ENCODE peak calls at places on chromosomes 11 and 22, in six cellular contexts. One of them, this sample, is unnamed.
A peak's percentile ranks its signal among the peaks of the same experiment; 100 is the strongest.

GRCh38 chr22:40476341-40476740 is 105.9 kb downstream of the SGSM3 start:
- DNase-seq in fibroblast of lung: no peak
- DNase-seq in neural progenitor cell: no peak
- DNase-seq in GM10248: no peak
- DNase-seq in BJ: no peak
- DNase-seq in lung: no peak
- DNase-seq in this sample: no peak

GRCh38 chr11:1194977-1195689 is 27.7 kb upstream of the MUC5B start:
- DNase-seq in fibroblast of lung: no peak
- DNase-seq in neural progenitor cell: no peak
- DNase-seq in GM10248: no peak
- DNase-seq in BJ: no peak
- DNase-seq in lung: no peak
- DNase-seq in this sample: no peak

GRCh38 chr11:73218106-73218829 is at the start of gene P2RY2:
- DNase-seq in fibroblast of lung: peak; percentile 38
- DNase-seq in neural progenitor cell: peak; percentile 88
- DNase-seq in GM10248: peak; percentile 58
- DNase-seq in BJ: no peak
- DNase-seq in lung: peak; percentile 88
- DNase-seq in this sample: peak; percentile 59

GRCh38 chr22:48585916-48586798 is 1241.5 kb downstream of the BRD1 start:
- DNase-seq in fibroblast of lung: no peak
- DNase-seq in neural progenitor cell: peak; percentile 25
- DNase-seq in GM10248: no peak
- DNase-seq in BJ: no peak
- DNase-seq in lung: no peak
- DNase-seq in this sample: no peak

GRCh38 chr11:86101493-86101892 is 32.6 kb upstream of the PICALM start:
- DNase-seq in fibroblast of lung: peak; percentile 82
- DNase-seq in neural progenitor cell: no peak
- DNase-seq in GM10248: no peak
- DNase-seq in BJ: no peak
- DNase-seq in lung: no peak
- DNase-seq in this sample: no peak

GRCh38 chr11:45238724-45239123 is 47.4 kb downstream of the SYT13 start:
- DNase-seq in fibroblast of lung: peak; percentile 93
- DNase-seq in neural progenitor cell: no peak
- DNase-seq in GM10248: no peak
- DNase-seq in BJ: no peak
- DNase-seq in lung: no peak
- DNase-seq in this sample: no peak

GRCh38 chr22:27771637-27772369 is 29.8 kb downstream of the MN1 start:
- DNase-seq in fibroblast of lung: no peak
- DNase-seq in neural progenitor cell: no peak
- DNase-seq in GM10248: no peak
- DNase-seq in BJ: no peak
- DNase-seq in lung: no peak
- DNase-seq in this sample: no peak

GRCh38 chr22:43110927-43111623 is 525 bp downstream of the BIK start:
- DNase-seq in fibroblast of lung: no peak
- DNase-seq in neural progenitor cell: peak; percentile 58
- DNase-seq in GM10248: peak; percentile 56
- DNase-seq in BJ: no peak
- DNase-seq in lung: peak; percentile 41
- DNase-seq in this sample: no peak

GRCh38 chr11:104995001-104995408 is 26.6 kb upstream of the CASP4 start:
- DNase-seq in fibroblast of lung: no peak
- DNase-seq in neural progenitor cell: no peak
- DNase-seq in GM10248: no peak
- DNase-seq in BJ: no peak
- DNase-seq in lung: no peak
- DNase-seq in this sample: no peak

GRCh38 chr11:2325123-2325522 is 23.3 kb downstream of the TSPAN32 start:
- DNase-seq in fibroblast of lung: no peak
- DNase-seq in neural progenitor cell: no peak
- DNase-seq in GM10248: no peak
- DNase-seq in BJ: no peak
- DNase-seq in lung: no peak
- DNase-seq in this sample: no peak

GRCh38 chr11:83192846-83193245 is 666 bp upstream of the ANKRD42 start:
- DNase-seq in fibroblast of lung: no peak
- DNase-seq in neural progenitor cell: no peak
- DNase-seq in GM10248: no peak
- DNase-seq in BJ: no peak
- DNase-seq in lung: no peak
- DNase-seq in this sample: no peak

GRCh38 chr11:83193315-83194283 is at the start of gene ANKRD42:
- DNase-seq in fibroblast of lung: peak; percentile 95
- DNase-seq in neural progenitor cell: peak; percentile 97
- DNase-seq in GM10248: peak; percentile 92
- DNase-seq in BJ: peak; percentile 63
- DNase-seq in lung: peak; percentile 94
- DNase-seq in this sample: peak; percentile 86

GRCh38 chr11:83195649-83196048 is 2.1 kb downstream of the ANKRD42 start:
- DNase-seq in fibroblast of lung: no peak
- DNase-seq in neural progenitor cell: no peak
- DNase-seq in GM10248: no peak
- DNase-seq in BJ: no peak
- DNase-seq in lung: no peak
- DNase-seq in this sample: no peak

GRCh38 chr11:83195176-83195531 is 1.6 kb downstream of the ANKRD42 start:
- DNase-seq in fibroblast of lung: peak; percentile 5
- DNase-seq in neural progenitor cell: no peak
- DNase-seq in GM10248: no peak
- DNase-seq in BJ: no peak
- DNase-seq in lung: no peak
- DNase-seq in this sample: no peak

DNA sequence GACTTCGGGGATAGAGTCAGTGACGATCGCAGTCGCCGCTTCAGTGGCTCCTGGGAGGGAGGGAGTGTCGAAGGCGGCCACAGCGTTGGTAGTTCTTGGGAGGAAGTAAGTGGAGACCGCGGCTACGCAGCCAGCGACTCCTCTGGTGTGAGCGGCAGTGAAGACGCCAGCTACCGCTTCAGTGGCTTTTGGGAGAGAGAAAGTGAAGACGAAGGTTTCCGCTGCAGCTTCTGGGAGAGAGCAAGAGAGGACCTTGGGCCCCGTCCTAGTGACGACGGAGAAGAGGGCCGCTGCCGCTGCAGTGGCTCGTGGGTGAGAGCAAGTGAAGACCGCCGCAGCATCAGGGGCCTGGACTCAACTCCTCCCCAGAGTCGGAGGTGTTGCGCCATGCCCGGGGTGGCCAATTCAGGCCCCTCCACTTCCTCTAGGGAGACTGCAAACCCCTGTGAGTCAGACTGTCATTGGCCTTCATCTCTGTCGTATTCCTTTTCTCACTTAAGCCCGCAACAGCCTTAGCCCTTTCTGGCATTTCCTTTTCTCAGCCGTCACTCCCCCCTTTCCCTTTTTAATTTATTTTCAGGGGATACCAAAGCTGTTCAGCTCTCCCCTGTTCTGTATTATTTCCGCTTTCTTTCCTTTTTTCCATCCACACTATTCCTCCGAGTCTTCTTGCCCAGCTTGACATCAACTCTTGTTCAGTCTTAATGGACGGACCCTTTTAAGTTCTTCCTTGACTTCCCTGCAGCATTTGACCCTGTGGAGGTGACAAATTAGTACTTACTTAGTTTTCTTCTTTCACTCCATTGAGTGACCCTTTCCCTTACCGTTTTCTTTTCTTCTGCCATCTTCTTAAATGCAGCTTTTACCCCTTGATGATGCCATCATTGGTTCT is 1.0 kb downstream of the ANKRD42 start:
- DNase-seq in fibroblast of lung: peak; percentile 82
- DNase-seq in neural progenitor cell: peak; percentile 58
- DNase-seq in GM10248: peak; percentile 65
- DNase-seq in BJ: peak; percentile 17
- DNase-seq in lung: peak; percentile 65
- DNase-seq in this sample: peak; percentile 48
- TF ChIP-seq CTCF in fibroblast of lung: no peak
- TF ChIP-seq CTCF in neural progenitor cell: no peak
- TF ChIP-seq CTCF in GM10248: no peak
- TF ChIP-seq CTCF in BJ: no peak
- TF ChIP-seq CTCF in lung: no peak
- TF ChIP-seq CTCF in this sample: no peak

GRCh38 chr22:25024895-25025294 is 72.4 kb downstream of the KIAA1671 start:
- DNase-seq in fibroblast of lung: no peak
- DNase-seq in neural progenitor cell: no peak
- DNase-seq in GM10248: no peak
- DNase-seq in BJ: no peak
- DNase-seq in lung: no peak
- DNase-seq in this sample: no peak
- TF ChIP-seq CTCF in fibroblast of lung: no peak
- TF ChIP-seq CTCF in neural progenitor cell: no peak
- TF ChIP-seq CTCF in GM10248: no peak
- TF ChIP-seq CTCF in BJ: no peak
- TF ChIP-seq CTCF in lung: no peak
- TF ChIP-seq CTCF in this sample: no peak

GRCh38 chr22:35842954-35843353 is 125.3 kb downstream of the APOL5 start:
- DNase-seq in fibroblast of lung: peak; percentile 27
- DNase-seq in neural progenitor cell: peak; percentile 57
- DNase-seq in GM10248: no peak
- DNase-seq in BJ: no peak
- DNase-seq in lung: peak; percentile 34
- DNase-seq in this sample: peak; percentile 16
- TF ChIP-seq CTCF in fibroblast of lung: peak; percentile 50
- TF ChIP-seq CTCF in neural progenitor cell: peak; percentile 52
- TF ChIP-seq CTCF in GM10248: peak; percentile 25
- TF ChIP-seq CTCF in BJ: peak; percentile 63
- TF ChIP-seq CTCF in lung: no peak
- TF ChIP-seq CTCF in this sample: peak; percentile 17

GRCh38 chr11:130243816-130244215 is 70.9 kb downstream of the ZBTB44 start:
- DNase-seq in fibroblast of lung: no peak
- DNase-seq in neural progenitor cell: no peak
- DNase-seq in GM10248: peak; percentile 45
- DNase-seq in BJ: no peak
- DNase-seq in lung: no peak
- DNase-seq in this sample: peak; percentile 39

GRCh38 chr11:130237282-130238006 is 77.3 kb downstream of the ZBTB44 start:
- DNase-seq in fibroblast of lung: no peak
- DNase-seq in neural progenitor cell: no peak
- DNase-seq in GM10248: no peak
- DNase-seq in BJ: no peak
- DNase-seq in lung: no peak
- DNase-seq in this sample: no peak

GRCh38 chr11:130246270-130246669 is 68.4 kb downstream of the ZBTB44 start:
- DNase-seq in fibroblast of lung: no peak
- DNase-seq in neural progenitor cell: no peak
- DNase-seq in GM10248: no peak
- DNase-seq in BJ: no peak
- DNase-seq in lung: no peak
- DNase-seq in this sample: no peak

GRCh38 chr11:130244851-130245250 is 69.9 kb downstream of the ZBTB44 start:
- DNase-seq in fibroblast of lung: no peak
- DNase-seq in neural progenitor cell: no peak
- DNase-seq in GM10248: no peak
- DNase-seq in BJ: no peak
- DNase-seq in lung: no peak
- DNase-seq in this sample: no peak

DNA sequence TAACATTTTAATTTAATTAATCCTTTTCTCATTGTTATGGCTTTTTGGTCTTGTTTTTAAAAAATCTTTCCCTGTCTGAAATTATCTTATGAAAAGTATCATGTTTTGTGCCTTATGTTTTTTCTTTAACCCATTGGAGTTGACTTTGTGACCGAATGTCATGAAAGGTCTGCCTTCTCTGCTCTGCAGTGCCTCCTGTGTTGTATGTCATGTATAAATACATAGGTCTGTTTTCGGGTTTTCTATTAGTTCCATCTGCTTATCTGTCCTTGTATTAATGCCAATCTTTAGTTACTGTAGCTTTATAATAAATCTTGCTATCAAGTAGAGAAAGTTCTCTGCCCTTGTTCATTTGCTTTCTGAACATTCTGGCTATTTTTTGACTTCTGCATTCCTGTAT is 73.0 kb downstream of the ZBTB44 start:
- DNase-seq in fibroblast of lung: no peak
- DNase-seq in neural progenitor cell: no peak
- DNase-seq in GM10248: no peak
- DNase-seq in BJ: no peak
- DNase-seq in lung: no peak
- DNase-seq in this sample: no peak
- TF ChIP-seq CTCF in fibroblast of lung: no peak
- TF ChIP-seq CTCF in neural progenitor cell: peak; percentile 12
- TF ChIP-seq CTCF in GM10248: no peak
- TF ChIP-seq CTCF in BJ: no peak
- TF ChIP-seq CTCF in lung: no peak
- TF ChIP-seq CTCF in this sample: no peak

GRCh38 chr11:60871378-60872061 is 4.2 kb downstream of the ZP1 start:
- DNase-seq in fibroblast of lung: peak; percentile 11
- DNase-seq in neural progenitor cell: no peak
- DNase-seq in GM10248: no peak
- DNase-seq in BJ: no peak
- DNase-seq in lung: no peak
- DNase-seq in this sample: no peak
- TF ChIP-seq CTCF in fibroblast of lung: peak; percentile 16
- TF ChIP-seq CTCF in neural progenitor cell: no peak
- TF ChIP-seq CTCF in GM10248: no peak
- TF ChIP-seq CTCF in BJ: peak; percentile 38
- TF ChIP-seq CTCF in lung: no peak
- TF ChIP-seq CTCF in this sample: no peak

DNA sequence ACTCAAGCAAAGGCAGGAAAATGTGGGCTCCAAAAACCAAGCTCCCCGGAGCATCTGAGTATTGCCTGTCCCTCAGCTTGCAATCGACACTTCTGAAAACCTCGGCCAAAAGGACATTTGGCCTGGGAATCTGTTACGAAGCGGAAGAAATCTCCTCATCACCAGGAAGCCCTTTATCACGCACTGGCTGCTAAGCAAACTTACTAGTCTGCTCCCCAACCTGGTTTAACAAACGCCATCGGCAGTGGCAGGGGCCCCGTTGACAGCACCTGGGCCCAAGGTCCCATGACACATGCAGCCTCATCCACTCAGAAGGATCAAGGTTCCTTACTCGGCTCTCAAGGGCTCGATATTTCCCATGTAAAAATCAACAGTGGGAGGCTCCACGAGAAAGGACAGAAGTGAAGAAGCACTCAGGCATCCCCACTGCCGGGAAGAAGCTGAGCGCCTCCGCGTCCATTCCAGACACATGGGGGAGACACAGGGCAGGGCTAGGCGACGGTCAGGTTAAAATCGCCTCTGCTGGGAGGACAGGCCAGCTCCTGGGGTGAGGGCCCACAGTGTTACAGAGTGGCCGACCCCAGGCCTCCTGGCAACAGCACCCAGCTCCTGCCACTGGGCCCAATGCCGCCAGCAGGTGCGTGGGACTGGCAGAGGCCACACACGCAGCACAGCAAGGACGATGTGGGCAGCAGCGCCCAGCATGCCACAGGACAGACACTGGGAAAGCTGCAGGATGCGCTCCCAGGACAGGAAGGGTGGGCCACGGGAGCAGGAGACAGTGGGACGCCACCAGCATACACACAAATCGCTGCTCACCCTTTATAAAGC is 27.1 kb downstream of the BRD1 start:
- DNase-seq in fibroblast of lung: no peak
- DNase-seq in neural progenitor cell: no peak
- DNase-seq in GM10248: no peak
- DNase-seq in BJ: no peak
- DNase-seq in lung: no peak
- DNase-seq in this sample: no peak
- TF ChIP-seq CTCF in fibroblast of lung: no peak
- TF ChIP-seq CTCF in neural progenitor cell: no peak
- TF ChIP-seq CTCF in GM10248: no peak
- TF ChIP-seq CTCF in BJ: no peak
- TF ChIP-seq CTCF in lung: no peak
- TF ChIP-seq CTCF in this sample: no peak

This sample was measured in GM13977.